ENCODE peak calls at places on chromosomes 3 and 15, in four cellular contexts. B is iris pigment epithelial cell; J is stimulated activated CD4-positive, alpha-beta T cell treated with anti-CD3 and anti-CD28 coated beads, TNF-alpha, amount 100 ng/mL, for 24 hours; D is smooth muscle cell of the brain vasculature. I is an unnamed sample.

GRCh38 chr3:155244699-155245098 is 48.8 kb downstream of the STRIT1 start:
- DNase-seq in B (no peak), J (no peak), D (no peak), I (no peak)

GRCh38 chr3:17179381-17180205 is 294.8 kb downstream of the PLCL2 start:
- DNase-seq in B (peak), J (no peak), D (no peak), I (no peak)

GRCh38 chr15:60729850-60730458 is 251.0 kb upstream of the ICE2 start:
- DNase-seq in B (no peak), J (peak), D (no peak), I (no peak)

GRCh38 chr15:52288051-52288942 is 7.3 kb downstream of the MYO5C start:
- DNase-seq in B (peak), J (no peak), D (no peak), I (no peak)

GRCh38 chr3:77780621-77781020 is 740.7 kb downstream of the ROBO2 start:
- DNase-seq in B (no peak), J (no peak), D (no peak), I (no peak)

GRCh38 chr15:31136016-31136415 is 34.5 kb upstream of the TRPM1 start:
- DNase-seq in B (no peak), J (no peak), D (no peak), I (no peak)

GRCh38 chr3:35745802-35746484 is 106.6 kb downstream of the ARPP21 start:
- DNase-seq in B (no peak), J (no peak), D (no peak), I (no peak)

GRCh38 chr3:190807719-190808375 is 54.6 kb downstream of the GMNC start:
- DNase-seq in B (peak), J (no peak), D (no peak), I (peak)

GRCh38 chr3:45968706-45969105 is 25.4 kb downstream of the CXCR6 start:
- DNase-seq in B (peak), J (no peak), D (no peak), I (no peak)

GRCh38 chr15:67105065-67105951 is 39.9 kb downstream of the SMAD3 start:
- DNase-seq in B (peak), J (no peak), D (peak), I (no peak)

GRCh38 chr3:80187981-80188380 is 420.2 kb upstream of the ROBO1 start:
- DNase-seq in B (no peak), J (no peak), D (no peak), I (no peak)

GRCh38 chr15:45338417-45338816 is 39.9 kb downstream of the GATM start:
- DNase-seq in B (no peak), J (no peak), D (no peak), I (no peak)

GRCh38 chr3:141071681-141072260 is 20.6 kb downstream of the SPSB4 start:
- DNase-seq in B (no peak), J (no peak), D (no peak), I (no peak)

GRCh38 chr3:189821251-189821650 is 190.1 kb downstream of the TP63 start:
- DNase-seq in B (no peak), J (no peak), D (no peak), I (no peak)

GRCh38 chr3:141686477-141687280 is 51.4 kb upstream of the RNF7 start:
- DNase-seq in B (peak), J (no peak), D (peak), I (peak)

GRCh38 chr3:190780524-190780923 is 82.0 kb downstream of the GMNC start:
- DNase-seq in B (no peak), J (no peak), D (no peak), I (no peak)

GRCh38 chr15:82021992-82022391 is 23.8 kb downstream of the MEX3B start:
- DNase-seq in B (peak), J (no peak), D (peak), I (no peak)